ENCODE peak calls at places on chromosomes 16 and 17, in four cellular contexts. P, E, N and I are unnamed samples.

GRCh38 chr17:34226011-34226410 is 29.1 kb upstream of the CCL2 start:
- DNase-seq in E (peak), N (no peak), P (no peak), I (no peak)

GRCh38 chr16:69113216-69113615 is 7.8 kb downstream of the HAS3 start:
- DNase-seq in P (no peak), N (no peak), E (no peak), I (no peak)

GRCh38 chr17:43860077-43860725 is 13.2 kb downstream of the CD300LG start:
- DNase-seq in N (no peak), E (no peak), P (peak), I (peak)

GRCh38 chr16:86171329-86171728 is 272.4 kb downstream of the IRF8 start:
- DNase-seq in E (no peak), P (peak), N (no peak), I (no peak)

GRCh38 chr17:64398330-64398729 is 7.7 kb upstream of the PECAM1 start:
- DNase-seq in E (no peak), P (no peak), N (no peak), I (no peak)

GRCh38 chr17:80790981-80791742 is 200.5 kb upstream of the CHMP6 start:
- DNase-seq in N (no peak), E (no peak), P (no peak), I (peak)

GRCh38 chr17:43200127-43200526 is 11.5 kb upstream of the TMEM106A start:
- DNase-seq in N (no peak), P (no peak), E (no peak), I (no peak)

GRCh38 chr17:35171834-35172233 is 22.4 kb downstream of the SLC35G3 start:
- DNase-seq in P (peak), N (no peak), E (peak), I (no peak)

GRCh38 chr17:67912656-67913055 is 83.6 kb downstream of the C17orf58 start:
- DNase-seq in N (no peak), P (no peak), E (no peak), I (no peak)

DNA sequence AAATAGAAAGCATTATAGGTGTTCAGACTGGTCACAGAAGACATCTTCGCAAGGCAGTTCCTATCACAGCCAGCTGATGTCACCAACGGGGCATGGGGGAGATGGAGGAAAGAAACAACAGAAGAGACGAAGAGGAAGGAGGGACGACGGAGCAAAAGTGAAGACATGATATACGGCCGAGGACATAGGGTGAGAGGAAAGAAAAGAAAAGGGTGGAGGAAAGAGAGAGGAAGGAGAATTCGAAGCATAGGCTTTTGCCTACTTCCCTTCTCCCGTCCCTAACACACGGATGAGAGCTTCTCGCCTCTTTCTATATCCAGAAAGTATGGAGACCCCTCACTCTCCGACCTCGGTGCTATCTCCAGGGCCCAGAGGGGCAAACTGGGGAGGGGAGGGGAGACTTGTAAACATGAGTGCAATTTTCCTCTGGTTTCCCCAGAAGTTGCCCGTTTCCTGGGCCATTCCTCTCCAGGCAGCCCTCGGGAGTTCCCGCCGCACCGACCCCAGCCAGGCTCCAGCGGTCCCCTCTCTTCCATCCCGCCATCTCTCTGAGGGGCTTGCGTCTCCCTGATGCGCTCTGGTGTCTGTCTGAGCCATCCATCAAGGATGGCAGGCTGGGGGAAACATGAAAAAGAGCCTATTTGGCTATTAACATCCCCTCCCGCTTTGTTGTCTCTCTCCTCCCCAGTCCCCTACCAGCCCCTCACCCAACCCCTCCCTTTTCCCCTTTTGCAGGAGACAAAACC is 26.0 kb downstream of the COPZ2 start:
- DNase-seq in N (peak), E (peak), P (peak), I (no peak)
- TF ChIP-seq CTCF in N (no peak), E (peak), P (peak), I (no peak)

GRCh38 chr16:3003582-3004270 is 9.0 kb upstream of the CLDN9 start:
- DNase-seq in N (peak), P (peak), E (peak), I (peak)
- H3K4me3 ChIP-seq in N (no peak), P (no peak), E (peak), I (peak)

GRCh38 chr17:39979865-39980401 is 674 bp upstream of the PSMD3 start:
- DNase-seq in N (no peak), P (no peak), E (peak), I (no peak)
- TF ChIP-seq CTCF in N (no peak), P (peak), E (no peak), I (no peak)

GRCh38 chr16:5045499-5046115 is 11.9 kb upstream of the NAGPA start:
- DNase-seq in N (no peak), P (no peak), E (no peak), I (no peak)
- H3K4me3 ChIP-seq in N (no peak), P (no peak), E (no peak), I (no peak)

GRCh38 chr17:310111-311010 is 42.2 kb downstream of the RPH3AL start:
- DNase-seq in E (no peak), P (no peak), N (peak), I (no peak)

GRCh38 chr17:307741-308507 is 44.7 kb downstream of the RPH3AL start:
- DNase-seq in N (peak), P (peak), E (no peak), I (no peak)

GRCh38 chr17:311119-311848 is 41.3 kb downstream of the RPH3AL start:
- DNase-seq in N (peak), E (no peak), P (no peak), I (no peak)

GRCh38 chr17:307295-307691 is 45.3 kb downstream of the RPH3AL start:
- DNase-seq in E (no peak), N (peak), P (no peak), I (no peak)

DNA sequence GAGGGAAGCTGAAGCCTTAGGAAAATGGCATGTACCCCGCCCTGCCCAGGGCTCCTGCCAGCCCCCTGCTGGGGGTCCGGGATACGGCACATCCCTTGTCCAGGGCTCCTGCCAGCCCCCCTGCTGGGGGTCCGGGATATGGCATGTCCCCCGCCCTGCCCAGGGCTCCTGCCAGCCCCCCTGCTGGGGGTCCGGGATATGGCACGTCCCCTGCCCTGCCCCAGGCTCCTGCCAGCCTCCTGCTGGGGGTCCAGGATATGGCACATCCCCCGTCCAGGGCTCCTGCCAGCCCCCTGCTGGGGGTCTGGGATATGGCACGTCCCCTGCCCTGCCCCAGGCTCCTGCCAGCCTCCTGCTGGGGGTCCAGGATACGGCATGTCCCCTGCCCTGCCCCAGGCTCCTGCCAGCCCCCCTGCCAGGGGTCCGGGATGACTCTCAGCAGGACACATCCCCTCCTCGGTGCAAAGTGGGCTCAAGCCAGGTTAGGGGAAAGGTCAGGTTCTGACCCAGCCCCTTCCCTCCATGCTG is 43.2 kb downstream of the RPH3AL start:
- DNase-seq in P (no peak), N (peak), E (no peak), I (no peak)
- TF ChIP-seq CTCF in P (no peak), N (no peak), E (peak), I (no peak)

GRCh38 chr16:82735696-82736095 is 108.9 kb downstream of the CDH13 start:
- DNase-seq in E (no peak), P (peak), N (no peak), I (no peak)
- H3K4me3 ChIP-seq in E (no peak), P (no peak), N (no peak), I (peak)